ENCODE peak calls at places on chromosomes 5 and 9, in five cellular contexts. W is fibroblast of the conjunctiva, A is small intestine, G is endothelial cell, D is foreskin keratinocyte. L is an unnamed sample.

GRCh38 chr5:141997358-141998006 is 15.3 kb downstream of the GNPDA1 start:
- DNase-seq in W (no peak), A (peak; percentile 79), G (no peak), D (no peak), L (no peak)

GRCh38 chr9:129682381-129682780 is 16.9 kb downstream of the PRRX2 start:
- DNase-seq in W (no peak), A (peak; percentile 10), G (no peak), D (no peak), L (no peak)

GRCh38 chr5:43049216-43049615 is 9.1 kb upstream of the ANXA2R start:
- DNase-seq in W (no peak), A (no peak), G (no peak), D (no peak), L (peak; percentile 37)

GRCh38 chr9:71663931-71664459 is 104.3 kb downstream of the CEMIP2 start:
- DNase-seq in W (no peak), A (no peak), G (no peak), D (no peak), L (no peak)

GRCh38 chr9:128027166-128027539 is 40.0 kb downstream of the NAIF1 start:
- DNase-seq in W (no peak), A (peak; percentile 48), G (no peak), D (no peak), L (no peak)

GRCh38 chr5:118611332-118611945 is 376.9 kb downstream of the DTWD2 start:
- DNase-seq in W (peak; percentile 27), A (peak; percentile 21), G (peak; percentile 52), D (peak; percentile 26), L (no peak)

GRCh38 chr5:31361234-31361633 is 167.7 kb downstream of the CDH6 start:
- DNase-seq in W (no peak), A (no peak), G (no peak), D (peak; percentile 27), L (no peak)

GRCh38 chr9:99269429-99269828 is 47.3 kb downstream of the SEC61B start:
- DNase-seq in W (no peak), A (no peak), G (no peak), D (peak; percentile 10), L (peak; percentile 41)

GRCh38 chr5:174284873-174285272 is 239.4 kb downstream of the NSG2 start:
- DNase-seq in W (no peak), A (no peak), G (no peak), D (no peak), L (no peak)

GRCh38 chr9:78127271-78128225 is 95.9 kb upstream of the GNAQ start:
- DNase-seq in W (no peak), A (no peak), G (no peak), D (no peak), L (no peak)

L was measured in amniotic stem cell.